ENCODE peak calls at places on chromosome 20, in five cellular contexts. P, V, Z, H and X are unnamed samples.

GRCh38 chr20:13046409-13046808 is 37.6 kb downstream of the SPTLC3 start:
- DNase-seq in H (no peak), Z (no peak), P (no peak), V (no peak), X (no peak)

GRCh38 chr20:53512076-53512475 is 81.6 kb downstream of the ZNF217 start:
- DNase-seq in H (no peak), Z (no peak), V (no peak), P (no peak), X (no peak)

GRCh38 chr20:1322511-1323245 is 6.3 kb downstream of the SDCBP2 start:
- DNase-seq in P (peak; percentile 56), V (peak; percentile 20), Z (no peak), H (no peak), X (peak; percentile 80)

GRCh38 chr20:53070714-53071392 is 98.7 kb downstream of the TSHZ2 start:
- DNase-seq in P (no peak), V (no peak), H (no peak), Z (no peak), X (no peak)

GRCh38 chr20:2847802-2848201 is 7.3 kb downstream of the VPS16 start:
- DNase-seq in Z (no peak), P (no peak), H (no peak), V (no peak), X (no peak)

GRCh38 chr20:2130668-2131067 is 29.0 kb downstream of the STK35 start:
- DNase-seq in Z (no peak), H (no peak), P (no peak), V (no peak), X (no peak)

GRCh38 chr20:39993737-39994136 is 695.3 kb downstream of the MAFB start:
- DNase-seq in Z (no peak), H (no peak), P (no peak), V (no peak), X (peak; percentile 24)

GRCh38 chr20:24164360-24164759 is 175.8 kb upstream of the GGTLC1 start:
- DNase-seq in V (no peak), P (no peak), Z (no peak), H (no peak), X (no peak)

GRCh38 chr20:20273281-20273680 is 94.6 kb upstream of the INSM1 start:
- DNase-seq in H (no peak), Z (no peak), V (no peak), P (no peak), X (no peak)

GRCh38 chr20:14401479-14402138 is 64.2 kb upstream of the FLRT3 start:
- DNase-seq in V (no peak), P (no peak), Z (no peak), H (no peak), X (no peak)

GRCh38 chr20:55701467-55701866 is 303.9 kb downstream of the CBLN4 start:
- DNase-seq in V (no peak), Z (no peak), H (no peak), P (no peak), X (no peak)

GRCh38 chr20:52899221-52899620 is 72.9 kb upstream of the TSHZ2 start:
- DNase-seq in Z (no peak), H (no peak), V (no peak), P (no peak), X (no peak)

GRCh38 chr20:23115823-23116222 is 29.7 kb upstream of the CD93 start:
- DNase-seq in P (no peak), Z (peak; percentile 33), V (no peak), H (no peak), X (peak; percentile 61)

GRCh38 chr20:58135441-58136170 is 92.8 kb downstream of the ANKRD60 start:
- DNase-seq in V (no peak), P (no peak), Z (no peak), H (no peak), X (peak; percentile 29)

GRCh38 chr20:17023811-17024210 is 203.0 kb upstream of the PCSK2 start:
- DNase-seq in V (no peak), Z (no peak), H (no peak), P (no peak), X (no peak)

GRCh38 chr20:13581451-13581850 is 57.3 kb downstream of the TASP1 start:
- DNase-seq in P (no peak), Z (no peak), V (no peak), H (no peak), X (no peak)

GRCh38 chr20:59661141-59661540 is 56.8 kb downstream of the PHACTR3 start:
- DNase-seq in Z (no peak), P (no peak), H (no peak), V (no peak), X (no peak)

DNA sequence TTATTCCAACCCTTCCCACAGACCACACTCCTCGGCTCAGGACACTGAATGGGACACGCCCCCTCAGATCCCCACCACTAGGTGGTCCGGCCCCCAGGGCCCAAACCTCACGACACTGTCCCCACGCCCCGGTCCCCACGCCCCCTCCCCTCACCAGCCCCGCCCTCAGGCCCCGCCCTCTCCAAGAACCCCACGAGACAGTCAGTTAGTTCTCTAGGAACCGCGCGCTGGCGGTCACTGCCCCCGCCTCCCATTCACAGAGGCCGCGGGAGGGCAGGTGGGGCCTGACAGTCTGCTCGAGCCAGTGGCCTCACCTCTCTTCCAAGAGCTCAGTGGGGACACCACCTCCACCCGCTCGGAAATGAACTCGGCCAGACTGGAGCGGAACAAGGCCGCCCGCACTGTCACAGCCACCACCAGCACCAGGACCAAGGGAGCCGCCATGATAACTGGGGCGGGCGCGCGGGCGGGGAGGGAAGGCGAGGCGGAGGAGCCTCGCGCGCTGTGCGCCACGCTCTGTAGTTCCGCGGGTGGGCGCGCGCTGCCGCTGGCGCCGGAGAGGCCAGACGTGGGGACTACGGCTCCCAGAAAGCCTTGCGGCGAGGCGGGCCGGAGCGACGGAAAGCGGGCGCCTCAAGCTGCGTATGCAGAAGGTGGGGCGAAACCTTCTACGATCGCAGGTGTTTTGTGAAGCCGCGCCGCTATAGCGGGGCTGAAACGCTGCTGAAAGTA is at the start of gene PIGU:
- DNase-seq in V (peak; percentile 97), Z (peak; percentile 88), H (peak; percentile 92), P (peak; percentile 94), X (peak; percentile 97)
- TF ChIP-seq POLR2A in V (peak; percentile 70), Z (peak; percentile 88), H (peak; percentile 61), P (peak; percentile 26), X (peak; percentile 1)

DNA sequence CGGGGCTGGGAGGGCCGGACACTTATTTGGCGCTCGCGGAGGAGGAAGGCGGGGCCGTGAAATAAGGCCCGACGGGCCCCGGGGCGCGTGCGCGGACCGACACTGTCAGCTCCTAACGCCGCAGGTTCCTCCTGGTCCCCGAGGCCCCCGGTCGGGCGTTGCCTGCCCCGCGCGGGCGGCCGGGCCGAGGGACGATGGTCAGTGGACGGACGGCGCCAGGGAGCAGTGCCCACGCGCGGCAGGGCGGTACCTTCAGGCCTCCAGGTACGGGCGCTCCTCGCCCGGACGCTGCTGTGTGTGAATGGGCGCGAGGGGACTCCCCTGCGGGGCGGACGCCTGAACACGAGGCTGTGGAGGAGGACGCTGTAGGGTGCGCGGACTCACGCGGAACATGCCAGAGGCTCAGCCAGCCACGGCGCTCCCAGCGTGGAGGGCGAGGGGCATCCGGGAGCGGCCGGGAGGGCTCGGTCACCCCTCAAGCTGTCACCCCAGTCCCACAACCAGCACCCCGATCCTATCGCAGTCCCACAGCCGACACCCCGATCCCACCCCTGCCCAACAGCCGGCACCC is 313 bp upstream of the GMEB2 start:
- DNase-seq in V (peak; percentile 97), Z (peak; percentile 57), P (peak; percentile 95), H (peak; percentile 90), X (peak; percentile 95)
- TF ChIP-seq POLR2A in V (peak; percentile 83), Z (peak; percentile 92), P (peak; percentile 60), H (peak; percentile 79), X (peak; percentile 20)

GRCh38 chr20:47711046-47711752 is 74.1 kb downstream of the SULF2 start:
- DNase-seq in P (no peak), V (peak; percentile 45), Z (no peak), H (no peak), X (no peak)
- TF ChIP-seq POLR2A in P (no peak), V (no peak), Z (no peak), H (no peak), X (no peak)

DNA sequence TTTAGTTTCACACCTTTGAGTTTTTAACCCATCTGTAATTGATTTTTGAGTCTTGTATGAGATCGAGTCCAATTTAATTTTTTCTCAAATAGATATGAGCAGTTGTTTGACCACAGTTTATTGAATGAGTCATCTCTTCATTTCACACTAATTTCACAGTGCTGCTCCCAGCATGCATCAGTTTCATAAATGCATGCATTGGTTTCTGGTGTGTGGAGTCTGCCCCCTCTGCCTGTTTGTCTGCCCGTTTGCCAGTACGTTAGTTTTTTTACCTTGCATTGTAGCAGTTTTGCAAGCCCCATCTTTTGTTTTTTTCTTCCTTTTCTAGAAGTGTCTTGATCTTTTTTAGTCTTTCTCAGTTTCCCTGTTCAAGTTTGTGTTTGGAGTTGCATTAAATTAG is 11.9 kb downstream of the SLX4IP start:
- DNase-seq in V (peak; percentile 36), Z (peak; percentile 92), P (no peak), H (no peak), X (no peak)
- TF ChIP-seq POLR2A in V (no peak), Z (no peak), P (no peak), H (no peak), X (no peak)

GRCh38 chr20:47317127-47317895 is 39.2 kb downstream of the ZMYND8 start:
- DNase-seq in V (peak; percentile 76), H (peak; percentile 89), Z (no peak), P (peak; percentile 77), X (peak; percentile 80)
- TF ChIP-seq POLR2A in V (peak; percentile 39), H (peak; percentile 78), Z (no peak), P (peak; percentile 41), X (no peak)

DNA sequence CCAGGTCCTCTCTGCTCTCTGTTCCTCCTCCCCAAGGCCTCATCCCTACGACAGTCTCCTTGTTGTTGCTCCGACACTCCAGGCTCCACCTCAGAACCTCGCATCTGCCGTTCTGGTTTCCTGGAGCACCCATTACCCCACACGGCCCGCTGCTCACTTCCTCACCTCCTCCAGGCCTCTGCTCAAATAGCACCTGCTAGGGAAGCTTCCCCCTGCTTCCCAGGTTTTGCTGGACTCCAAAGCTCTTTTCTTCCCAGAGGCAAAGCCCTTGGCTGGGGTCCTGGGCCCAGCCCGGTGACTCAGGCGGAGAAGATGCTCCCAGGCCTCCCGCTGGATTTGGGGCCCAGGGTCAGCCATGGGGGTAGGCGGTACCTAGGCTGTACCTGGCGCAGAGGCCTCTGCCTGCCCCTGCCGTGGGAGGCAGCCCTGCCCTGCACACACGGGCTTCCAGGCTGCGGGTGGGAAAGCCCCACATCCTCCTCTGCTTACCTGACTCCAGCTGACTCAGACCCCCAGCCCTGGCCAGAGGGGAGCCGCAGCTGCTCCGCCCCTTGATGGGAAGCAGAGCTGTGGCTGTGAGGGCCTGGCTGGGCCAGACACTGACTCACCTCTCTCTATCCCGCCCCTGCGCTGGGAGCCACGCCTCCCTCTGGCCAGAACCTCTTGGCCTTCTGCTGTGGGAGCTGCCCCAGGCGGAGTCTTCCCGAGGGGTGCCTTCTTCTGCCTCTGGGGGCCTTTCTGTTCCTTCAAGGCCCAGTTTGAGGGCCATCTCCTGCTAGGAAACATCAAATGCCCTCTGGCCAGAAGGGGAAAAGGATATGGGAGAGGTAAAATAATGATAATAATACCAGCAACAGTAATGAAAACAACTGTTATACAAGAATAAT is 130.5 kb downstream of the CEBPB start:
- DNase-seq in Z (no peak), H (peak; percentile 75), P (peak; percentile 97), V (peak; percentile 86), X (peak; percentile 96)
- TF ChIP-seq POLR2A in Z (no peak), H (peak; percentile 44), P (peak; percentile 86), V (peak; percentile 37), X (peak; percentile 87)

GRCh38 chr20:63737690-63737939 is 1.2 kb downstream of the LIME1 start:
- DNase-seq in Z (no peak), H (no peak), P (no peak), V (no peak), X (no peak)
- TF ChIP-seq POLR2A in Z (no peak), H (no peak), P (no peak), V (no peak), X (no peak)